ENCODE peak calls at places on chromosomes 2 and 18, in nine cellular contexts. One of them, this sample, is unnamed.

GRCh38 chr2:120850551-120850950 is 114.9 kb downstream of the GLI2 start:
- DNase-seq in head of caudate nucleus: no peak
- DNase-seq in esophagus squamous epithelium: no peak
- DNase-seq in A172: no peak
- DNase-seq in CD8-positive, alpha-beta T cell: no peak
- DNase-seq in cardiac muscle cell: peak
- DNase-seq in WTC11: no peak
- DNase-seq in stromal cell of bone marrow: no peak
- DNase-seq in NCI-H2081: no peak
- DNase-seq in this sample: no peak

GRCh38 chr2:168851674-168852320 is 38.4 kb downstream of the SPC25 start:
- DNase-seq in esophagus squamous epithelium: no peak
- DNase-seq in NCI-H2081: peak
- DNase-seq in WTC11: no peak
- DNase-seq in stromal cell of bone marrow: peak
- DNase-seq in CD8-positive, alpha-beta T cell: no peak
- DNase-seq in cardiac muscle cell: no peak
- DNase-seq in head of caudate nucleus: no peak
- DNase-seq in A172: peak
- DNase-seq in this sample: no peak

GRCh38 chr2:57711991-57712390 is 334.6 kb upstream of the VRK2 start:
- DNase-seq in WTC11: no peak
- DNase-seq in head of caudate nucleus: no peak
- DNase-seq in esophagus squamous epithelium: no peak
- DNase-seq in CD8-positive, alpha-beta T cell: no peak
- DNase-seq in NCI-H2081: no peak
- DNase-seq in cardiac muscle cell: no peak
- DNase-seq in A172: no peak
- DNase-seq in stromal cell of bone marrow: no peak
- DNase-seq in this sample: no peak

GRCh38 chr2:210169871-210170441 is 1.3 kb downstream of the KANSL1L start:
- DNase-seq in cardiac muscle cell: peak
- DNase-seq in A172: peak
- DNase-seq in head of caudate nucleus: no peak
- DNase-seq in CD8-positive, alpha-beta T cell: no peak
- DNase-seq in stromal cell of bone marrow: peak
- DNase-seq in WTC11: no peak
- DNase-seq in NCI-H2081: no peak
- DNase-seq in esophagus squamous epithelium: no peak
- DNase-seq in this sample: no peak

GRCh38 chr2:238060096-238060541 is 682 bp upstream of the SCLY start:
- DNase-seq in NCI-H2081: no peak
- DNase-seq in WTC11: no peak
- DNase-seq in head of caudate nucleus: no peak
- DNase-seq in esophagus squamous epithelium: no peak
- DNase-seq in cardiac muscle cell: no peak
- DNase-seq in stromal cell of bone marrow: no peak
- DNase-seq in A172: peak
- DNase-seq in CD8-positive, alpha-beta T cell: no peak
- DNase-seq in this sample: no peak

GRCh38 chr18:28176933-28177827 is at the start of gene CDH2:
- DNase-seq in cardiac muscle cell: peak
- DNase-seq in head of caudate nucleus: peak
- DNase-seq in NCI-H2081: peak
- DNase-seq in WTC11: peak
- DNase-seq in A172: peak
- DNase-seq in CD8-positive, alpha-beta T cell: no peak
- DNase-seq in stromal cell of bone marrow: peak
- DNase-seq in esophagus squamous epithelium: no peak
- DNase-seq in this sample: peak

GRCh38 chr2:239328306-239329191 is 72.3 kb downstream of the HDAC4 start:
- DNase-seq in esophagus squamous epithelium: no peak
- DNase-seq in WTC11: no peak
- DNase-seq in A172: no peak
- DNase-seq in head of caudate nucleus: peak
- DNase-seq in cardiac muscle cell: peak
- DNase-seq in stromal cell of bone marrow: peak
- DNase-seq in NCI-H2081: no peak
- DNase-seq in CD8-positive, alpha-beta T cell: no peak
- DNase-seq in this sample: no peak

GRCh38 chr2:12501469-12502147 is 215.1 kb upstream of the TRIB2 start:
- DNase-seq in CD8-positive, alpha-beta T cell: peak
- DNase-seq in esophagus squamous epithelium: no peak
- DNase-seq in WTC11: no peak
- DNase-seq in stromal cell of bone marrow: no peak
- DNase-seq in NCI-H2081: no peak
- DNase-seq in head of caudate nucleus: no peak
- DNase-seq in A172: peak
- DNase-seq in cardiac muscle cell: no peak
- DNase-seq in this sample: no peak

GRCh38 chr18:47794725-47795447 is 135.6 kb downstream of the SMAD2 start:
- DNase-seq in stromal cell of bone marrow: no peak
- DNase-seq in A172: no peak
- DNase-seq in esophagus squamous epithelium: no peak
- DNase-seq in NCI-H2081: no peak
- DNase-seq in cardiac muscle cell: no peak
- DNase-seq in CD8-positive, alpha-beta T cell: no peak
- DNase-seq in WTC11: no peak
- DNase-seq in head of caudate nucleus: no peak
- DNase-seq in this sample: no peak

GRCh38 chr2:148922776-148923175 is 47.7 kb downstream of the KIF5C start:
- DNase-seq in A172: no peak
- DNase-seq in WTC11: no peak
- DNase-seq in esophagus squamous epithelium: no peak
- DNase-seq in NCI-H2081: peak
- DNase-seq in CD8-positive, alpha-beta T cell: no peak
- DNase-seq in cardiac muscle cell: no peak
- DNase-seq in stromal cell of bone marrow: no peak
- DNase-seq in head of caudate nucleus: no peak
- DNase-seq in this sample: no peak

GRCh38 chr2:215361876-215362561 is 50.2 kb downstream of the ATIC start:
- DNase-seq in A172: no peak
- DNase-seq in WTC11: no peak
- DNase-seq in NCI-H2081: no peak
- DNase-seq in stromal cell of bone marrow: no peak
- DNase-seq in esophagus squamous epithelium: no peak
- DNase-seq in cardiac muscle cell: no peak
- DNase-seq in head of caudate nucleus: no peak
- DNase-seq in CD8-positive, alpha-beta T cell: no peak
- DNase-seq in this sample: no peak

GRCh38 chr2:191601060-191601459 is 76.9 kb upstream of the NABP1 start:
- DNase-seq in NCI-H2081: no peak
- DNase-seq in A172: no peak
- DNase-seq in WTC11: no peak
- DNase-seq in CD8-positive, alpha-beta T cell: no peak
- DNase-seq in esophagus squamous epithelium: no peak
- DNase-seq in stromal cell of bone marrow: no peak
- DNase-seq in cardiac muscle cell: no peak
- DNase-seq in head of caudate nucleus: no peak
- DNase-seq in this sample: no peak

GRCh38 chr2:172829229-172829628 is 93.6 kb downstream of the RAPGEF4 start:
- DNase-seq in esophagus squamous epithelium: no peak
- DNase-seq in A172: peak
- DNase-seq in stromal cell of bone marrow: no peak
- DNase-seq in CD8-positive, alpha-beta T cell: no peak
- DNase-seq in head of caudate nucleus: no peak
- DNase-seq in WTC11: no peak
- DNase-seq in cardiac muscle cell: no peak
- DNase-seq in NCI-H2081: no peak
- DNase-seq in this sample: no peak

GRCh38 chr2:240611601-240612210 is 13.6 kb upstream of the GPR35 start:
- DNase-seq in NCI-H2081: no peak
- DNase-seq in WTC11: no peak
- DNase-seq in stromal cell of bone marrow: no peak
- DNase-seq in head of caudate nucleus: no peak
- DNase-seq in esophagus squamous epithelium: no peak
- DNase-seq in CD8-positive, alpha-beta T cell: no peak
- DNase-seq in A172: no peak
- DNase-seq in cardiac muscle cell: no peak
- DNase-seq in this sample: no peak

GRCh38 chr2:8546319-8547283 is 135.3 kb upstream of the ID2 start:
- DNase-seq in stromal cell of bone marrow: no peak
- DNase-seq in cardiac muscle cell: no peak
- DNase-seq in CD8-positive, alpha-beta T cell: no peak
- DNase-seq in A172: no peak
- DNase-seq in NCI-H2081: no peak
- DNase-seq in head of caudate nucleus: no peak
- DNase-seq in WTC11: no peak
- DNase-seq in esophagus squamous epithelium: no peak
- DNase-seq in this sample: no peak

GRCh38 chr2:1020206-1020605 is 69.6 kb downstream of the SNTG2 start:
- DNase-seq in WTC11: no peak
- DNase-seq in NCI-H2081: no peak
- DNase-seq in esophagus squamous epithelium: no peak
- DNase-seq in head of caudate nucleus: no peak
- DNase-seq in cardiac muscle cell: peak
- DNase-seq in CD8-positive, alpha-beta T cell: no peak
- DNase-seq in A172: no peak
- DNase-seq in stromal cell of bone marrow: no peak
- DNase-seq in this sample: no peak

GRCh38 chr18:76450912-76451421 is 44.1 kb downstream of the ZNF516 start:
- DNase-seq in stromal cell of bone marrow: peak
- DNase-seq in CD8-positive, alpha-beta T cell: no peak
- DNase-seq in A172: peak
- DNase-seq in cardiac muscle cell: peak
- DNase-seq in head of caudate nucleus: peak
- DNase-seq in esophagus squamous epithelium: no peak
- DNase-seq in NCI-H2081: no peak
- DNase-seq in WTC11: no peak
- DNase-seq in this sample: no peak

GRCh38 chr2:23698733-23699391 is 228.1 kb downstream of the ATAD2B start:
- DNase-seq in CD8-positive, alpha-beta T cell: no peak
- DNase-seq in cardiac muscle cell: no peak
- DNase-seq in esophagus squamous epithelium: no peak
- DNase-seq in head of caudate nucleus: peak
- DNase-seq in WTC11: no peak
- DNase-seq in NCI-H2081: no peak
- DNase-seq in A172: no peak
- DNase-seq in stromal cell of bone marrow: no peak
- DNase-seq in this sample: no peak

GRCh38 chr2:10285578-10286198 is 17.0 kb upstream of the HPCAL1 start:
- DNase-seq in esophagus squamous epithelium: no peak
- DNase-seq in head of caudate nucleus: peak
- DNase-seq in stromal cell of bone marrow: no peak
- DNase-seq in WTC11: no peak
- DNase-seq in A172: peak
- DNase-seq in cardiac muscle cell: no peak
- DNase-seq in CD8-positive, alpha-beta T cell: no peak
- DNase-seq in NCI-H2081: peak
- DNase-seq in this sample: peak

GRCh38 chr2:239978381-239978780 is 46.8 kb downstream of the NDUFA10 start:
- DNase-seq in NCI-H2081: no peak
- DNase-seq in stromal cell of bone marrow: no peak
- DNase-seq in WTC11: no peak
- DNase-seq in A172: no peak
- DNase-seq in CD8-positive, alpha-beta T cell: no peak
- DNase-seq in esophagus squamous epithelium: no peak
- DNase-seq in head of caudate nucleus: no peak
- DNase-seq in cardiac muscle cell: no peak
- DNase-seq in this sample: no peak

GRCh38 chr2:138531913-138532312 is 30.3 kb downstream of the SPOPL start:
- DNase-seq in head of caudate nucleus: no peak
- DNase-seq in stromal cell of bone marrow: no peak
- DNase-seq in WTC11: no peak
- DNase-seq in esophagus squamous epithelium: no peak
- DNase-seq in A172: no peak
- DNase-seq in NCI-H2081: no peak
- DNase-seq in cardiac muscle cell: peak
- DNase-seq in CD8-positive, alpha-beta T cell: no peak
- DNase-seq in this sample: no peak

GRCh38 chr2:218367415-218368149 is 10.9 kb downstream of the CATIP start:
- DNase-seq in NCI-H2081: no peak
- DNase-seq in stromal cell of bone marrow: peak
- DNase-seq in A172: no peak
- DNase-seq in cardiac muscle cell: peak
- DNase-seq in esophagus squamous epithelium: peak
- DNase-seq in WTC11: peak
- DNase-seq in CD8-positive, alpha-beta T cell: peak
- DNase-seq in head of caudate nucleus: peak
- DNase-seq in this sample: no peak

GRCh38 chr2:56014075-56014730 is 90.6 kb upstream of the EFEMP1 start:
- DNase-seq in NCI-H2081: peak
- DNase-seq in head of caudate nucleus: no peak
- DNase-seq in esophagus squamous epithelium: no peak
- DNase-seq in WTC11: no peak
- DNase-seq in stromal cell of bone marrow: no peak
- DNase-seq in CD8-positive, alpha-beta T cell: no peak
- DNase-seq in cardiac muscle cell: no peak
- DNase-seq in A172: no peak
- DNase-seq in this sample: no peak

GRCh38 chr2:217777906-217778305 is 224.9 kb downstream of the TNS1 start:
- DNase-seq in A172: no peak
- DNase-seq in cardiac muscle cell: no peak
- DNase-seq in head of caudate nucleus: no peak
- DNase-seq in stromal cell of bone marrow: no peak
- DNase-seq in esophagus squamous epithelium: no peak
- DNase-seq in WTC11: no peak
- DNase-seq in NCI-H2081: no peak
- DNase-seq in CD8-positive, alpha-beta T cell: no peak
- DNase-seq in this sample: no peak

GRCh38 chr2:6352906-6353515 is 512.7 kb downstream of the CMPK2 start:
- DNase-seq in NCI-H2081: peak
- DNase-seq in head of caudate nucleus: peak
- DNase-seq in cardiac muscle cell: peak
- DNase-seq in CD8-positive, alpha-beta T cell: no peak
- DNase-seq in esophagus squamous epithelium: no peak
- DNase-seq in stromal cell of bone marrow: peak
- DNase-seq in WTC11: peak
- DNase-seq in A172: peak
- DNase-seq in this sample: no peak

GRCh38 chr2:45121236-45121927 is 112.1 kb upstream of the SIX2 start:
- DNase-seq in A172: no peak
- DNase-seq in cardiac muscle cell: peak
- DNase-seq in CD8-positive, alpha-beta T cell: no peak
- DNase-seq in WTC11: no peak
- DNase-seq in esophagus squamous epithelium: no peak
- DNase-seq in NCI-H2081: no peak
- DNase-seq in stromal cell of bone marrow: no peak
- DNase-seq in head of caudate nucleus: no peak
- DNase-seq in this sample: no peak

GRCh38 chr2:38037757-38038615 is 38.0 kb downstream of the CYP1B1 start:
- DNase-seq in A172: peak
- DNase-seq in head of caudate nucleus: peak
- DNase-seq in cardiac muscle cell: peak
- DNase-seq in NCI-H2081: no peak
- DNase-seq in WTC11: peak
- DNase-seq in CD8-positive, alpha-beta T cell: no peak
- DNase-seq in stromal cell of bone marrow: peak
- DNase-seq in esophagus squamous epithelium: no peak
- DNase-seq in this sample: no peak

GRCh38 chr18:58045265-58046086 is 1.4 kb downstream of the NEDD4L start:
- DNase-seq in NCI-H2081: no peak
- DNase-seq in head of caudate nucleus: peak
- DNase-seq in CD8-positive, alpha-beta T cell: peak
- DNase-seq in WTC11: peak
- DNase-seq in stromal cell of bone marrow: no peak
- DNase-seq in A172: no peak
- DNase-seq in cardiac muscle cell: peak
- DNase-seq in esophagus squamous epithelium: no peak
- DNase-seq in this sample: no peak

GRCh38 chr2:240430595-240430994 is 4.9 kb upstream of the GPC1 start:
- DNase-seq in WTC11: no peak
- DNase-seq in CD8-positive, alpha-beta T cell: peak
- DNase-seq in cardiac muscle cell: no peak
- DNase-seq in NCI-H2081: no peak
- DNase-seq in A172: no peak
- DNase-seq in stromal cell of bone marrow: no peak
- DNase-seq in head of caudate nucleus: no peak
- DNase-seq in esophagus squamous epithelium: no peak
- DNase-seq in this sample: no peak

GRCh38 chr2:230824406-230824978 is 40.2 kb upstream of the ITM2C start:
- DNase-seq in CD8-positive, alpha-beta T cell: peak
- DNase-seq in WTC11: peak
- DNase-seq in NCI-H2081: peak
- DNase-seq in esophagus squamous epithelium: no peak
- DNase-seq in stromal cell of bone marrow: peak
- DNase-seq in head of caudate nucleus: peak
- DNase-seq in cardiac muscle cell: peak
- DNase-seq in A172: peak
- DNase-seq in this sample: peak

GRCh38 chr2:165450141-165450540 is 19.4 kb upstream of the CSRNP3 start:
- DNase-seq in head of caudate nucleus: peak
- DNase-seq in WTC11: no peak
- DNase-seq in esophagus squamous epithelium: no peak
- DNase-seq in A172: no peak
- DNase-seq in cardiac muscle cell: no peak
- DNase-seq in CD8-positive, alpha-beta T cell: no peak
- DNase-seq in NCI-H2081: no peak
- DNase-seq in stromal cell of bone marrow: no peak
- DNase-seq in this sample: no peak